ENCODE peak calls at places on chromosomes 7 and 10, in nine cellular contexts. L is right lobe of liver, O is K562, J is spleen, T is body of pancreas, B is IMR-90, V is sigmoid colon, P is adrenal gland, D is transverse colon. F is an unnamed sample.

GRCh38 chr7:28128608-28129007 is 52.0 kb downstream of the JAZF1 start:
- DNase-seq in L (no peak), O (no peak), J (no peak), T (no peak), B (no peak), V (no peak), P (no peak), D (no peak), F (no peak)

GRCh38 chr10:53619678-53620077 is 847.1 kb upstream of the MBL2 start:
- DNase-seq in L (no peak), O (no peak), J (no peak), T (no peak), B (no peak), V (no peak), P (no peak), D (no peak), F (no peak)

GRCh38 chr10:51369903-51370302 is 295.6 kb downstream of the PRKG1 start:
- DNase-seq in L (no peak), O (no peak), J (no peak), T (no peak), B (peak; percentile 79), V (no peak), P (peak; percentile 49), D (no peak), F (no peak)

GRCh38 chr10:86363184-86363832 is 3.3 kb downstream of the GRID1 start:
- DNase-seq in L (peak; percentile 45), O (peak; percentile 45), J (peak; percentile 75), T (peak; percentile 27), B (no peak), V (peak; percentile 62), P (peak; percentile 18), D (no peak), F (peak; percentile 51)

GRCh38 chr7:112357136-112357535 is 93.1 kb upstream of the IFRD1 start:
- DNase-seq in L (no peak), O (no peak), J (no peak), T (no peak), B (no peak), V (no peak), P (no peak), D (no peak), F (no peak)

GRCh38 chr7:142583424-142583823 is 165.8 kb upstream of the PRSS1 start:
- DNase-seq in L (no peak), O (no peak), J (no peak), T (peak; percentile 40), B (peak; percentile 92), V (no peak), P (peak; percentile 59), D (no peak), F (no peak)

GRCh38 chr7:74343281-74344127 is 54.3 kb downstream of the CLIP2 start:
- DNase-seq in L (no peak), O (peak; percentile 47), J (no peak), T (peak; percentile 9), B (peak; percentile 85), V (no peak), P (peak; percentile 67), D (no peak), F (no peak)

GRCh38 chr10:4390219-4390618 is 435.8 kb upstream of the AKR1E2 start:
- DNase-seq in L (no peak), O (no peak), J (no peak), T (no peak), B (no peak), V (no peak), P (no peak), D (no peak), F (no peak)

GRCh38 chr7:125661006-125661405 is 731.4 kb upstream of the POT1 start:
- DNase-seq in L (no peak), O (no peak), J (no peak), T (no peak), B (no peak), V (no peak), P (no peak), D (no peak), F (no peak)

GRCh38 chr10:129800-130199 is 5.5 kb upstream of the ZMYND11 start:
- DNase-seq in L (no peak), O (no peak), J (no peak), T (no peak), B (no peak), V (no peak), P (no peak), D (no peak), F (no peak)
- TF ChIP-seq POLR2A in L (no peak), O (no peak), J (no peak), T (no peak), B (no peak), V (no peak), P (no peak), D (no peak), F (no peak)

GRCh38 chr7:26153823-26154783 is 2.1 kb downstream of the NFE2L3 start:
- DNase-seq in L (no peak), O (peak; percentile 43), J (no peak), T (no peak), B (peak; percentile 68), V (no peak), P (no peak), D (peak; percentile 82), F (peak; percentile 79)
- TF ChIP-seq POLR2A in L (no peak), O (no peak), J (no peak), T (no peak), B (no peak), V (no peak), P (no peak), D (peak; percentile 37), F (peak; percentile 50)

GRCh38 chr7:26182706-26183105 is 17.8 kb downstream of the HNRNPA2B1 start:
- DNase-seq in L (no peak), O (no peak), J (peak; percentile 67), T (no peak), B (no peak), V (no peak), P (no peak), D (no peak), F (no peak)
- TF ChIP-seq POLR2A in L (no peak), O (no peak), J (no peak), T (no peak), B (no peak), V (no peak), P (peak; percentile 22), D (no peak), F (no peak)

GRCh38 chr7:122364761-122365280 is 60.3 kb upstream of the FEZF1 start:
- DNase-seq in L (no peak), O (no peak), J (no peak), T (no peak), B (no peak), V (no peak), P (no peak), D (no peak), F (no peak)

DNA sequence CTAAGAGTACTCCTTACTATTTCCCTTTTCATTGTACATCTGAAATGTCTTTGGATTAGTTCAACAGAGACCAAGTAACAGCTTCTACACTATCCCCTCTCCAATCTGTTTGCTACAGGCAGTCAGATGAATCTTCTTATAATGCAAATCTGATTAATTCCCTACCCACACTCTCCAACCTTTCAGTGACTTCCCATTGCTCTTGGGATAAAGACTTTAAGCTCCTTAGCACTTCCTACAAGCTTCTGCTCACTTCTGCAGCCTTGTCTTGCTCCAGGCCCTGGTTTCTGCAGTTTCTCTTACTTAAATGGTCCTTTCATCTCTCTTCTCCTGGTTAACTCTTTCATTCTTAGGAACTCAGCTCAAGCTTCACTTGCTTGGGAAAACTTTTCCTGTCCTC is 65.2 kb upstream of the FEZF1 start:
- DNase-seq in L (no peak), O (no peak), J (no peak), T (no peak), B (no peak), V (no peak), P (no peak), D (no peak), F (no peak)
- TF ChIP-seq POLR2A in L (no peak), O (no peak), J (no peak), T (no peak), B (no peak), V (no peak), P (no peak), D (no peak), F (no peak)

GRCh38 chr7:55018361-55019328 is at the start of gene EGFR:
- DNase-seq in L (peak; percentile 96), O (no peak), J (peak; percentile 81), T (peak; percentile 86), B (peak; percentile 80), V (peak; percentile 94), P (peak; percentile 90), D (peak; percentile 86), F (no peak)
- TF ChIP-seq POLR2A in L (peak; percentile 96), O (no peak), J (no peak), T (peak; percentile 74), B (peak; percentile 77), V (peak; percentile 40), P (peak; percentile 89), D (peak; percentile 52), F (peak; percentile 50)

DNA sequence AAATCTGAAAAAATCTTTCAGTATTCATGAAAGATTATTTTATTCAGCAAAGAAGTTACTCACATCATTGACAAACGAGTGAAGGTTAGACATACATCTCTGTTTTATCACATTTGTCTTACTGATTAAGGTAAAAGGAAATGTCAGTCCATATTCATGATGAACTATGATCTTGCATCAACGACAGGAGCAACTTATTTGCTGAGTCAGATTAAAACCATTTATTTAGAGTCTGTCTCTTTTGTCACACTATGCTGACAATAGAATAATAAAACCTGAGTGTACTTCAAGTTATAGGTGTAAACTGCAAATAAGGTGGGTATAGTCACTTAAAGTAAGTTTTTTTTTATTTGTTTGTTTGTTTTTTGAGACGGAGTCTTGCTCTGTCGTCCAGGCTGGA is 216.5 kb upstream of the SEMA3C start:
- DNase-seq in L (no peak), O (no peak), J (no peak), T (no peak), B (no peak), V (no peak), P (no peak), D (no peak), F (no peak)
- TF ChIP-seq POLR2A in L (no peak), O (no peak), J (no peak), T (no peak), B (no peak), V (no peak), P (no peak), D (no peak), F (no peak)